ENCODE peak calls at places on chromosomes 13 and 19, in four cellular contexts. One of them, this sample, is unnamed.
A peak's percentile ranks its signal among the peaks of the same experiment; 100 is the strongest.

GRCh38 chr19:38084196-38084595 is 139.8 kb downstream of the DPF1 start:
- DNase-seq in WERI-Rb-1: no peak
- DNase-seq in kidney: no peak
- DNase-seq in Peyer's patch: no peak
- DNase-seq in this sample: no peak

GRCh38 chr19:54517483-54517882 is 14.9 kb downstream of the LAIR2 start:
- DNase-seq in WERI-Rb-1: no peak
- DNase-seq in kidney: no peak
- DNase-seq in Peyer's patch: no peak
- DNase-seq in this sample: peak; percentile 37

GRCh38 chr19:9329999-9330398 is 6.0 kb downstream of the ZNF559 start:
- DNase-seq in WERI-Rb-1: no peak
- DNase-seq in kidney: no peak
- DNase-seq in Peyer's patch: no peak
- DNase-seq in this sample: no peak

GRCh38 chr13:99028890-99029289 is 51.0 kb upstream of the DOCK9 start:
- DNase-seq in WERI-Rb-1: peak; percentile 82
- DNase-seq in kidney: no peak
- DNase-seq in Peyer's patch: no peak
- DNase-seq in this sample: peak; percentile 10

GRCh38 chr19:2282062-2282861 is at the start of gene PEAK3:
- DNase-seq in WERI-Rb-1: peak; percentile 44
- DNase-seq in kidney: peak; percentile 95
- DNase-seq in Peyer's patch: peak; percentile 91
- DNase-seq in this sample: peak; percentile 53

GRCh38 chr13:54174001-54174400 is 1145.4 kb downstream of the OLFM4 start:
- DNase-seq in WERI-Rb-1: no peak
- DNase-seq in kidney: no peak
- DNase-seq in Peyer's patch: no peak
- DNase-seq in this sample: no peak

GRCh38 chr13:20263393-20264044 is 31.4 kb upstream of the GJB6 start:
- DNase-seq in WERI-Rb-1: no peak
- DNase-seq in kidney: no peak
- DNase-seq in Peyer's patch: no peak
- DNase-seq in this sample: no peak

GRCh38 chr13:48233886-48234488 is 981 bp downstream of the ITM2B start:
- DNase-seq in WERI-Rb-1: no peak
- DNase-seq in kidney: no peak
- DNase-seq in Peyer's patch: no peak
- DNase-seq in this sample: peak; percentile 78

GRCh38 chr19:51699170-51699569 is 6.0 kb downstream of the SPACA6 start:
- DNase-seq in WERI-Rb-1: no peak
- DNase-seq in kidney: no peak
- DNase-seq in Peyer's patch: no peak
- DNase-seq in this sample: no peak

GRCh38 chr13:36858285-36858684 is 39.3 kb downstream of the RFXAP start:
- DNase-seq in WERI-Rb-1: no peak
- DNase-seq in kidney: no peak
- DNase-seq in Peyer's patch: no peak
- DNase-seq in this sample: peak; percentile 80

DNA sequence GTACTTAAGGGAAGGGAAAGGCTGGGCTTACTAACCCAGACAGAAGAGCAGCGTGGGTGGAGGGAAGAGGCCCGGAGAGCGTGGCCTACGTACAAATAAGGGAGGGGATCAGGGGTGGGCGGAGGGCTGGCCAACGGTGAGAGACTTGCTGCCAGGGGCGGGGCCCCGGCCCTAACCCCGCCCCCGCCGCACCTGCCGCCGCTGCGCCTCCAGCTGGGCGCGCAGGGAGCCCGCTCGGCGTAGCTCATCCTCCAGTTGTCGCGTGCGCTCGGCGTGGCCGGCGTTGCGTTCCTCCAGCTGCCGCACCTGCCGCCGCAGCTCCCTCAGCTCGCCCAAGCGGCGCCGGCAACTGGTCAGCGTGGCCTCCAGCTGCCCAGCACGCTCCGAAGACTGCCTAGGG is 5.7 kb downstream of the HOOK2 start:
- DNase-seq in WERI-Rb-1: peak; percentile 93
- DNase-seq in kidney: no peak
- DNase-seq in Peyer's patch: peak; percentile 64
- DNase-seq in this sample: no peak
- TF ChIP-seq CTCF in WERI-Rb-1: peak; percentile 51
- TF ChIP-seq CTCF in kidney: no peak
- TF ChIP-seq CTCF in Peyer's patch: no peak
- TF ChIP-seq CTCF in this sample: no peak

GRCh38 chr19:43848821-43849220 is 21.7 kb downstream of the ZNF283 start:
- DNase-seq in WERI-Rb-1: no peak
- DNase-seq in kidney: no peak
- DNase-seq in Peyer's patch: no peak
- DNase-seq in this sample: no peak
- H3K4me3 ChIP-seq in WERI-Rb-1: no peak overlapping the region
- H3K4me3 ChIP-seq in kidney: no peak overlapping the region
- H3K4me3 ChIP-seq in Peyer's patch: no peak overlapping the region
- H3K4me3 ChIP-seq in this sample: no peak overlapping the region

GRCh38 chr19:57465680-57466381 is 8.9 kb upstream of the VN1R1 start:
- DNase-seq in WERI-Rb-1: peak; percentile 49
- DNase-seq in kidney: no peak
- DNase-seq in Peyer's patch: no peak
- DNase-seq in this sample: peak; percentile 25
- TF ChIP-seq CTCF in WERI-Rb-1: peak; percentile 61
- TF ChIP-seq CTCF in kidney: no peak
- TF ChIP-seq CTCF in Peyer's patch: no peak
- TF ChIP-seq CTCF in this sample: peak; percentile 39

DNA sequence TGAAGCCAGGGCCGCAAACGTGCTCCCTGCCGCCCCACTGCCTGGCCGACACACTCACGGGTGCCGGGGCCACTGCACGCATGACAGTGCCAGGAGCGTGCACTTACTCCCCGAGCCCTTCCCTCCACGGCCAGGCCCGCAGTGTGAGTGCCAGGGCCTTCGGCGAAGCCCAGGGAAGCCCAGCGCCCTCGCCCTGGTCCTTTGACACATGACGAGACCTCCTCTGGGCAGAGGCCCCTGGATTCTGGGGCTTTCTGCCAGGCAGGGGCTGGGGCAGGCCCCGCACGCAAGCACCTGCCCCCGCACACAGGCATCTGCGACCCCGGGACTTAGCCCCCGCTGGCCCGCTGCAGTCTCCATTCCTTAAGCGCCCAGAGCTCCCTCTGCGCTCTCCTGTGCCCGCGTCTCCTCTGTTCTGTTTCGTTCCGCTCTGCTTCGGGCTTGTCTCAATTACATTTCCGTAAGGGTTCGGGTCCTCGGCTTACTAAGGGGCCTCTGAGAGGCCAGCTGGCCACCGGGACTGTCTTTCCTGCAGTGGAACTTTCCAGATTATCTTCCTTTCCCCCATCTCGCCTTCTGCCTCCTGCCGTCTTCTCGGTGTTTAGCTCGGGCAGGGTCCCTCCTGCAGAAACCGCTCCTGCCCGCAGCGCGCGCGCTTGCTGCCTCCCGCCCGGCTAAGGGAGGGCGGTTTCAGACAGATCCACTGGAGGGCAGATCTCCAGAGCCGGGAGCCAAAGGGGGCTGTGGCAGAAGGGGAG is 98.8 kb downstream of the ING1 start:
- DNase-seq in WERI-Rb-1: no peak
- DNase-seq in kidney: peak; percentile 75
- DNase-seq in Peyer's patch: no peak
- DNase-seq in this sample: peak; percentile 31
- H3K4me3 ChIP-seq in WERI-Rb-1: no peak overlapping the region
- H3K4me3 ChIP-seq in kidney: no peak overlapping the region
- H3K4me3 ChIP-seq in Peyer's patch: no peak overlapping the region
- H3K4me3 ChIP-seq in this sample: peak overlapping the region; percentile 39

GRCh38 chr19:44774614-44775013 is 3.1 kb upstream of the CBLC start:
- DNase-seq in WERI-Rb-1: no peak
- DNase-seq in kidney: no peak
- DNase-seq in Peyer's patch: no peak
- DNase-seq in this sample: no peak
- TF ChIP-seq CTCF in WERI-Rb-1: no peak
- TF ChIP-seq CTCF in kidney: no peak
- TF ChIP-seq CTCF in Peyer's patch: no peak
- TF ChIP-seq CTCF in this sample: no peak

DNA sequence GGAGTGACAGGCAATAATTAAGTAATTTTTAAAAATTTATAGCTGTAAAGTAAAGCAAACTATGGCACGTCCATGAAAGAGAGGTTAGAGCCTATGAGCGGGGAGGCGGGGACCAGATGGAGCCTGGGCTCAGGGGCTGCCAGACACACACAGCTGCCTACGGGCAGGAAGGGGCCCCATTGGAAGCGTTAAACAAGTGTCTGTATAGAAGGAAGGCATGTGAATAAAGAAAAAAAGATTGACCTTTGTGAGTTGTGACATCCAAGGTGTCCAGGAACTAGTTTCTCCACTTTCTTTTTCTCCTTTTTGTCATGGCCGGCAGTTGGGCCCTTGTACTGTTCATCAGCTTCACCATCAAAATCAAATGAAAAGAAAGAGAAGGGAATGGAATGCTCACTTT is 56.8 kb downstream of the LRCH1 start:
- DNase-seq in WERI-Rb-1: no peak
- DNase-seq in kidney: no peak
- DNase-seq in Peyer's patch: no peak
- DNase-seq in this sample: no peak
- H3K4me3 ChIP-seq in WERI-Rb-1: no peak overlapping the region
- H3K4me3 ChIP-seq in kidney: no peak overlapping the region
- H3K4me3 ChIP-seq in Peyer's patch: no peak overlapping the region
- H3K4me3 ChIP-seq in this sample: no peak overlapping the region

GRCh38 chr19:3645067-3645396 is 18.4 kb upstream of the CACTIN start:
- DNase-seq in WERI-Rb-1: no peak
- DNase-seq in kidney: no peak
- DNase-seq in Peyer's patch: no peak
- DNase-seq in this sample: no peak
- TF ChIP-seq CTCF in WERI-Rb-1: no peak
- TF ChIP-seq CTCF in kidney: no peak
- TF ChIP-seq CTCF in Peyer's patch: no peak
- TF ChIP-seq CTCF in this sample: no peak

GRCh38 chr13:94758571-94758970 is 46.2 kb upstream of the SOX21 start:
- DNase-seq in WERI-Rb-1: no peak
- DNase-seq in kidney: no peak
- DNase-seq in Peyer's patch: no peak
- DNase-seq in this sample: no peak
- H3K4me3 ChIP-seq in WERI-Rb-1: no peak overlapping the region
- H3K4me3 ChIP-seq in kidney: no peak overlapping the region
- H3K4me3 ChIP-seq in Peyer's patch: no peak overlapping the region
- H3K4me3 ChIP-seq in this sample: no peak overlapping the region